ENCODE peak calls at places on chromosomes 12 and 14, in four cellular contexts. One of them, this sample, is unnamed.

GRCh38 chr12:45388545-45388944 is 172.7 kb downstream of the ANO6 start:
- DNase-seq in PC-9: no peak
- DNase-seq in left lung: no peak
- DNase-seq in A673: peak; percentile 64
- DNase-seq in this sample: no peak

GRCh38 chr14:98323850-98324249 is 948.1 kb downstream of the BCL11B start:
- DNase-seq in PC-9: no peak
- DNase-seq in left lung: no peak
- DNase-seq in A673: no peak
- DNase-seq in this sample: no peak

GRCh38 chr12:80299976-80300375 is 144.1 kb upstream of the PTPRQ start:
- DNase-seq in PC-9: no peak
- DNase-seq in left lung: no peak
- DNase-seq in A673: no peak
- DNase-seq in this sample: no peak

GRCh38 chr12:124490584-124491305 is 76.7 kb downstream of the NCOR2 start:
- DNase-seq in PC-9: no peak
- DNase-seq in left lung: no peak
- DNase-seq in A673: no peak
- DNase-seq in this sample: no peak

GRCh38 chr12:79706156-79706555 is 15.4 kb upstream of the PAWR start:
- DNase-seq in PC-9: no peak
- DNase-seq in left lung: no peak
- DNase-seq in A673: no peak
- DNase-seq in this sample: no peak

GRCh38 chr12:83954939-83955601 is 957.5 kb downstream of the SLC6A15 start:
- DNase-seq in PC-9: no peak
- DNase-seq in left lung: no peak
- DNase-seq in A673: no peak
- DNase-seq in this sample: no peak

GRCh38 chr14:68891851-68892660 is 87.0 kb downstream of the ACTN1 start:
- DNase-seq in PC-9: no peak
- DNase-seq in left lung: peak; percentile 30
- DNase-seq in A673: no peak
- DNase-seq in this sample: no peak

GRCh38 chr14:85519661-85520305 is 10.2 kb upstream of the FLRT2 start:
- DNase-seq in PC-9: no peak
- DNase-seq in left lung: no peak
- DNase-seq in A673: peak; percentile 68
- DNase-seq in this sample: no peak

GRCh38 chr12:101889216-101889752 is 11.9 kb downstream of the DRAM1 start:
- DNase-seq in PC-9: no peak
- DNase-seq in left lung: no peak
- DNase-seq in A673: no peak
- DNase-seq in this sample: no peak

GRCh38 chr12:103965590-103966407 is at the start of gene TDG:
- DNase-seq in PC-9: peak; percentile 95
- DNase-seq in left lung: peak; percentile 99
- DNase-seq in A673: peak; percentile 99
- DNase-seq in this sample: peak; percentile 93
- TF ChIP-seq CTCF in PC-9: no peak
- TF ChIP-seq CTCF in left lung: no peak
- TF ChIP-seq CTCF in A673: no peak
- TF ChIP-seq CTCF in this sample: peak; percentile 38

DNA sequence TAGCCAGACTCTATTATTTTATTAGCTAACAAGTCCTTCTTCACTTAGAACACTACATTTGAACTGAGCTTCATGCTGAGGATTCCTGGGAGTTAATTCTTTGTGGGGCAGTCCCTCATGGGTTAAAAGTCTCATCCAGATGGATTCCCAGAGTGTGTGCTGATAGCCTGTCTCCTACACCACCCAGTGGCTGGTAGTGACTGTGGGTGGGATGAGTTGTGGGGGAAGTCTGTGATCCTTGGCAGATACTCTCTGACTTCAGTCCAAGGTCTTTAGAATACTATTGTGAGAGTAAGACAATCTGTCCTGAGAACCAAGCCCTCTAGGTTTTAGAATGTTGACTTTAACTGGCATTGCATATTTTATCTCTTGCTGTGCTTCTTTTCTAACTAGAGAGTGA is 37.2 kb downstream of the AKAP6 start:
- DNase-seq in PC-9: no peak
- DNase-seq in left lung: no peak
- DNase-seq in A673: peak; percentile 18
- DNase-seq in this sample: no peak
- TF ChIP-seq CTCF in PC-9: no peak
- TF ChIP-seq CTCF in left lung: no peak
- TF ChIP-seq CTCF in A673: no peak
- TF ChIP-seq CTCF in this sample: no peak

GRCh38 chr14:30283822-30284446 is 275.0 kb upstream of the G2E3 start:
- DNase-seq in PC-9: peak; percentile 19
- DNase-seq in left lung: no peak
- DNase-seq in A673: peak; percentile 56
- DNase-seq in this sample: no peak
- TF ChIP-seq CTCF in PC-9: peak; percentile 73
- TF ChIP-seq CTCF in left lung: peak; percentile 72
- TF ChIP-seq CTCF in A673: peak; percentile 90
- TF ChIP-seq CTCF in this sample: peak; percentile 68

GRCh38 chr14:30607156-30607780 is 14.9 kb upstream of the SCFD1 start:
- DNase-seq in PC-9: no peak
- DNase-seq in left lung: no peak
- DNase-seq in A673: no peak
- DNase-seq in this sample: no peak

GRCh38 chr14:30608533-30609006 is 13.5 kb upstream of the SCFD1 start:
- DNase-seq in PC-9: no peak
- DNase-seq in left lung: no peak
- DNase-seq in A673: peak; percentile 23
- DNase-seq in this sample: no peak

GRCh38 chr14:30614155-30614554 is 8.0 kb upstream of the SCFD1 start:
- DNase-seq in PC-9: no peak
- DNase-seq in left lung: no peak
- DNase-seq in A673: no peak
- DNase-seq in this sample: no peak

DNA sequence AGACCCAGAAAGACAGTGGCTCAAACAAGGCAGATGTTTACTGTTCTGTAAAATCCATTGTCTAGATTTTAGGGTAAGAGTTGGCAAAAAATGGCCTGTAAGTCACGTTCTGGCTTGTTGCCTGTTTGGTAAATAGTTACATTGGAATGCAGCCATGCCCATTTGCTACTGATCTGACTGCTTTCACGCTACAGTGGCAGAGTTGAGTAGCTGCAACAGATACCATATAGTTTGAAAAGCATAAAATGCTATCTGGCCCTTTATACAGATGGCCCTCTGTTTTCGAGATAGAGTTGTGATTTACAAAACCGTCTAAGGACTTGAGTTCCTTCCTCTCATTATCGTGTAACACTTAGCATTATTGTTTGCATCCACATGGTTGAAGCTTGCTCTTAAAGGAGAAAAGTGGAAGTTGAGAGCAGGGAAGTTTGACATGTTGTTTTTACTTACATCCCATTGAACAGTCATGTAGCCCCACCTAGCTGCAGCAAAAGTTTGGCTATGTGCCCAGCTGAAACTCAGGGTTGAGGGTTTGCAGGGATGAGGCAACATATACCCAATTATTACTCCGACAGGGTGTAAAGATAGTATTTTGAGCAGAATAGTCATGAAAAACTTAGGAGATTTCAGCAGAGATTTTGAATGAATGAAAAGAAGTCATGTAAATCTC is 11.3 kb upstream of the SCFD1 start:
- DNase-seq in PC-9: no peak
- DNase-seq in left lung: peak; percentile 74
- DNase-seq in A673: peak; percentile 72
- DNase-seq in this sample: no peak
- TF ChIP-seq CTCF in PC-9: no peak
- TF ChIP-seq CTCF in left lung: no peak
- TF ChIP-seq CTCF in A673: peak; percentile 52
- TF ChIP-seq CTCF in this sample: no peak